ENCODE peak calls at places on chromosome 19, in eight cellular contexts. U is GM23338, J is psoas muscle, O is Panc1, I is brain microvascular endothelial cell, Y is spleen, F is BJ, B is keratinocyte. W is an unnamed sample. For H3K36me3 and H3K27me3, the result is how much of the 10 kb centered on the place peaks cover.

GRCh38 chr19:16330368-16330801 is 5.8 kb downstream of the KLF2 start:
- DNase-seq in J (peak), F (no peak), O (peak), B (peak), U (no peak), I (peak), Y (peak), W (peak)

GRCh38 chr19:46732966-46733692 is 12.7 kb upstream of the FKRP start:
- DNase-seq in F (no peak), J (peak), I (peak), Y (peak), U (no peak), B (no peak), O (no peak), W (peak)

GRCh38 chr19:51493776-51494175 is 7.8 kb downstream of the SIGLEC12 start:
- DNase-seq in I (no peak), J (no peak), F (no peak), U (no peak), B (no peak), O (no peak), Y (no peak), W (no peak)

GRCh38 chr19:55460670-55461258 is 678 bp downstream of the ISOC2 start:
- DNase-seq in J (peak), O (no peak), F (peak), U (peak), B (no peak), I (peak), Y (peak), W (peak)

GRCh38 chr19:35731353-35731752 is 10.9 kb downstream of the IGFLR1 start:
- DNase-seq in J (peak), U (no peak), B (no peak), Y (no peak), I (no peak), O (no peak), F (no peak), W (no peak)

GRCh38 chr19:55289117-55289796 is 5.5 kb downstream of the BRSK1 start:
- DNase-seq in J (no peak), U (no peak), I (no peak), B (no peak), O (no peak), F (no peak), Y (no peak), W (no peak)

GRCh38 chr19:12772323-12772722 is 3.0 kb downstream of the HOOK2 start:
- DNase-seq in Y (no peak), O (no peak), I (no peak), J (peak), F (no peak), B (no peak), U (no peak), W (no peak)

GRCh38 chr19:17420267-17420924 is 549 bp downstream of the MVB12A start:
- DNase-seq in B (no peak), J (peak), U (peak), F (no peak), Y (peak), O (no peak), I (no peak), W (peak)

GRCh38 chr19:39080431-39080830 is 3.7 kb upstream of the ACP7 start:
- DNase-seq in F (no peak), J (no peak), B (no peak), O (no peak), U (no peak), Y (no peak), I (no peak), W (no peak)

GRCh38 chr19:46787331-46788100 is 878 bp downstream of the SLC1A5 start:
- DNase-seq in J (peak), O (no peak), F (no peak), I (peak), B (no peak), U (peak), Y (peak), W (peak)

GRCh38 chr19:31353826-31354225 is 4.6 kb upstream of the TSHZ3 start:
- DNase-seq in U (peak), I (no peak), F (no peak), J (no peak), Y (no peak), O (no peak), B (no peak), W (no peak)

GRCh38 chr19:42461700-42462324 is 19.1 kb upstream of the CXCL17 start:
- DNase-seq in U (no peak), B (no peak), F (no peak), J (no peak), O (no peak), Y (no peak), I (no peak), W (no peak)

GRCh38 chr19:38059897-38060296 is 152.9 kb downstream of the SIPA1L3 start:
- DNase-seq in B (no peak), J (no peak), F (no peak), Y (no peak), I (no peak), O (no peak), U (no peak), W (no peak)

GRCh38 chr19:24086974-24087595 is at the start of gene ZNF254:
- DNase-seq in F (peak), B (peak), Y (peak), O (peak), U (peak), I (peak), J (peak), W (peak)

GRCh38 chr19:16051254-16052025 is 24.9 kb upstream of the TPM4 start:
- DNase-seq in O (no peak), Y (no peak), F (no peak), B (no peak), J (no peak), I (no peak), U (no peak), W (no peak)

GRCh38 chr19:44002212-44002565 is 568 bp upstream of the ZNF230 start:
- DNase-seq in Y (no peak), J (no peak), I (no peak), B (no peak), F (no peak), O (no peak), U (no peak), W (no peak)

GRCh38 chr19:55136399-55137102 is 12.5 kb downstream of the TNNT1 start:
- DNase-seq in I (no peak), J (peak), F (no peak), B (no peak), Y (no peak), O (no peak), U (no peak), W (no peak)

GRCh38 chr19:34667349-34668076 is 9.4 kb downstream of the SCGB2B2 start:
- DNase-seq in I (no peak), U (peak), O (no peak), F (no peak), B (no peak), J (no peak), Y (no peak), W (no peak)

GRCh38 chr19:45607071-45608029 is 5.3 kb upstream of the GPR4 start:
- DNase-seq in I (peak), B (no peak), J (peak), O (no peak), Y (peak), F (no peak), U (peak), W (peak)

GRCh38 chr19:11649941-11650340 is 52.7 kb downstream of the ZNF627 start:
- DNase-seq in O (no peak), J (no peak), B (no peak), I (no peak), U (no peak), Y (no peak), F (no peak), W (no peak)

GRCh38 chr19:52695996-52696395 is 38.8 kb downstream of the ZNF611 start:
- DNase-seq in O (no peak), J (no peak), B (no peak), Y (no peak), I (no peak), F (no peak), U (peak), W (no peak)

GRCh38 chr19:49936549-49936948 is 7.2 kb upstream of the NUP62 start:
- DNase-seq in F (no peak), Y (peak), U (no peak), O (no peak), J (no peak), B (no peak), I (no peak), W (no peak)

GRCh38 chr19:1657632-1658445 is 5.4 kb upstream of the TCF3 start:
- DNase-seq in O (no peak), B (no peak), U (no peak), Y (peak), F (no peak), J (no peak), I (no peak), W (no peak)

GRCh38 chr19:55229789-55230182 is 1.2 kb upstream of the TMEM86B start:
- DNase-seq in F (no peak), B (no peak), O (no peak), J (no peak), I (no peak), U (no peak), Y (no peak), W (no peak)

GRCh38 chr19:18708452-18709231 is 25.2 kb downstream of the CRTC1 start:
- DNase-seq in Y (no peak), F (no peak), B (no peak), I (no peak), U (no peak), J (peak), O (no peak), W (no peak)

GRCh38 chr19:4374451-4375163 is 25.7 kb downstream of the SH3GL1 start:
- DNase-seq in U (no peak), Y (no peak), O (peak), I (peak), F (peak), J (peak), B (no peak), W (peak)

GRCh38 chr19:5107432-5108122 is 138.7 kb downstream of the KDM4B start:
- DNase-seq in B (no peak), F (no peak), O (no peak), I (peak), Y (no peak), J (no peak), U (no peak), W (no peak)

GRCh38 chr19:55472463-55472862 is 4.0 kb upstream of the ZNF628 start:
- DNase-seq in Y (no peak), O (no peak), J (no peak), F (no peak), U (no peak), I (peak), B (peak), W (peak)

GRCh38 chr19:28862238-28862637 is 350.7 kb downstream of the UQCRFS1 start:
- DNase-seq in F (no peak), Y (no peak), U (no peak), B (no peak), I (no peak), J (no peak), O (no peak), W (peak)

GRCh38 chr19:34481861-34482379 is 362 bp downstream of the WTIP start:
- DNase-seq in F (no peak), O (no peak), U (no peak), Y (no peak), B (no peak), J (peak), I (no peak), W (peak)

GRCh38 chr19:403221-404036 is 5.5 kb downstream of the C2CD4C start:
- DNase-seq in O (no peak), B (no peak), I (no peak), F (no peak), J (peak), U (no peak), Y (peak), W (no peak)

GRCh38 chr19:400976-401835 is 7.7 kb downstream of the C2CD4C start:
- DNase-seq in F (no peak), U (no peak), B (no peak), J (no peak), I (no peak), Y (peak), O (no peak), W (no peak)

GRCh38 chr19:405138-405965 is 3.6 kb downstream of the C2CD4C start:
- DNase-seq in O (no peak), I (no peak), F (no peak), U (no peak), B (no peak), Y (peak), J (peak), W (no peak)

GRCh38 chr19:401836-402535 is 7.0 kb downstream of the C2CD4C start:
- DNase-seq in O (no peak), I (no peak), F (no peak), B (no peak), Y (peak), J (peak), U (no peak), W (no peak)

DNA sequence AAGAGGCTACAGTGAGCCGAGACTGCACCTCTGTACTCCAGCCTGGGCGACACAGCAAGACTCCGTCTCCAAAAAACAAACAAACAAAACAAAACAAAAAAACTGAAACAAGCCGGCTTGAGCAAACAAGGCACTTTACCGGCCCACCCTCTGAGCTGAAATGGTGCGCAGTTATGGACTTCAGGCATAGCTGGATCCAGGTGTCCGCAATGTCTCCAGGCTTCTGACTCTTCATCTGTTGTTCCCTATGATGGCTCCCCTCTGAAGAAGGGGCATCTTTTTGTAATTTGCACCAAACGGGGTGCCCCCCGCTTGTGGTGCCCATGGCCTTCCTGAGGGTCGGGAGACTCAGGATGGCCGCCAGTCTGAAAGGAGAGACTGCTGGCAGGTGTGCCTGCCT is 6.2 kb downstream of the C2CD4C start:
- DNase-seq in Y (no peak), O (no peak), I (no peak), F (no peak), J (peak), B (no peak), U (no peak), W (no peak)
- H3K4me3 ChIP-seq in Y (no peak), O (no peak), I (no peak), F (no peak), J (no peak), B (no peak), U (no peak), W (no peak)

GRCh38 chr19:40673377-40673776 is 17.1 kb downstream of the NUMBL start:
- DNase-seq in B (no peak), F (no peak), O (no peak), I (no peak), J (no peak), Y (peak), U (no peak), W (no peak)
- H3K36me3 ChIP-seq in B (under half), F (half or more), O (under half), I (half or more), J (half or more), Y (half or more), U (under half), W (half or more)

DNA sequence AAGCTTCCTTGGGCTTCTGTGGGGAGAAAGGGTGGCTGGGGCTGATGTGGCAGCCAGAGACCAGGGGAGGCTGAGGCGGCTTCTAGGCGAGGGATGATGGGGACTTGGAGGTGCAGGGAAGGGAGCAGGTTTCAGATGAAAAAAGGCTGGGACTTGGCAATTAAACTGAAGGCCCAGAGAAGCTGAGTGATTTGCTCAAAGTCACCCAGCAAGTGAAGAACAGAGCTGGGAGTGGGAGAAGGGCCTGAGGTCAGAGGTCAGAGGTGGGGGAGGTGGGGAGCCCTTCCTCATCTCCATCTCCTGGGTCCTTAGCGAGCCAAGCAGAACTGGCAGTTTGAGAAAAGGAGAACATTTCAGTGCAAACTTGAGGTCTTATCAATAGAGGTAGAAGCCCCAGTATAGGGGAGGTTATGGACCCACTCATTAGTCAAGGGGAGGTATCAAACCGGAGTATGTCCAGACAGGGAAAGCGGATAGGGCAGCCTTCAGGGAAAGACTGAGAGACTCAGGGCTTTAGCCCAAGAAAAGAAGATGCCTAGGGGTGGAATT is 49.6 kb upstream of the NFIC start:
- DNase-seq in J (no peak), B (no peak), I (no peak), Y (no peak), O (no peak), F (no peak), U (no peak), W (no peak)
- H3K27me3 ChIP-seq in J (under half), B (under half), I (under half), Y (half or more), O (under half), F (under half), U (under half), W (under half)

GRCh38 chr19:10316229-10317044 is 622 bp upstream of the FDX2 start:
- DNase-seq in O (no peak), I (no peak), Y (no peak), F (no peak), B (no peak), U (no peak), J (no peak), W (no peak)
- H3K4me3 ChIP-seq in O (peak), I (peak), Y (peak), F (no peak), B (peak), U (peak), J (peak), W (peak)